ENCODE peak calls at places on chromosomes 12 and 14, in six cellular contexts. P is astrocyte, A is adrenal gland, X is left ventricle myocardium inferior, F is esophagus squamous epithelium, J is lung. V is an unnamed sample. For H3K27me3 and H3K9me3, the result is how much of the 10 kb centered on the place peaks cover.

GRCh38 chr14:77421241-77421640 is 2.1 kb downstream of the NOXRED1 start:
- DNase-seq in P (no peak), A (no peak), X (no peak), F (no peak), J (no peak), V (no peak)

GRCh38 chr12:124044809-124045321 is 71.8 kb downstream of the ZNF664 start:
- DNase-seq in P (no peak), A (no peak), X (no peak), F (no peak), J (no peak), V (no peak)

GRCh38 chr12:10392394-10392930 is 2.6 kb upstream of the KLRK1 start:
- DNase-seq in P (peak), A (peak), X (peak), F (no peak), J (peak), V (peak)

GRCh38 chr12:82687020-82687951 is 580 bp downstream of the TMTC2 start:
- DNase-seq in P (peak), A (peak), X (peak), F (no peak), J (peak), V (peak)

GRCh38 chr12:121224591-121224990 is 14.7 kb downstream of the P2RX4 start:
- DNase-seq in P (no peak), A (no peak), X (no peak), F (no peak), J (no peak), V (no peak)

GRCh38 chr14:22668863-22669262 is 24.7 kb upstream of the OR6J1 start:
- DNase-seq in P (no peak), A (no peak), X (no peak), F (no peak), J (no peak), V (no peak)

GRCh38 chr12:110314308-110314707 is 33.3 kb downstream of the ATP2A2 start:
- DNase-seq in P (peak), A (no peak), X (no peak), F (no peak), J (no peak), V (no peak)

GRCh38 chr14:80973918-80974317 is 18.5 kb downstream of the TSHR start:
- DNase-seq in P (peak), A (no peak), X (no peak), F (no peak), J (no peak), V (peak)

GRCh38 chr12:42729532-42729895 is 140.0 kb upstream of the PRICKLE1 start:
- DNase-seq in P (peak), A (no peak), X (no peak), F (no peak), J (no peak), V (no peak)

GRCh38 chr14:23695220-23695999 is 59.2 kb downstream of the DHRS2 start:
- DNase-seq in P (no peak), A (peak), X (peak), F (no peak), J (no peak), V (no peak)

GRCh38 chr12:6950401-6950801 is 755 bp upstream of the PTPN6 start:
- DNase-seq in P (no peak), A (no peak), X (no peak), F (no peak), J (no peak), V (no peak)

GRCh38 chr14:61186793-61187641 is 94.1 kb downstream of the TMEM30B start:
- DNase-seq in P (no peak), A (no peak), X (no peak), F (no peak), J (no peak), V (no peak)

DNA sequence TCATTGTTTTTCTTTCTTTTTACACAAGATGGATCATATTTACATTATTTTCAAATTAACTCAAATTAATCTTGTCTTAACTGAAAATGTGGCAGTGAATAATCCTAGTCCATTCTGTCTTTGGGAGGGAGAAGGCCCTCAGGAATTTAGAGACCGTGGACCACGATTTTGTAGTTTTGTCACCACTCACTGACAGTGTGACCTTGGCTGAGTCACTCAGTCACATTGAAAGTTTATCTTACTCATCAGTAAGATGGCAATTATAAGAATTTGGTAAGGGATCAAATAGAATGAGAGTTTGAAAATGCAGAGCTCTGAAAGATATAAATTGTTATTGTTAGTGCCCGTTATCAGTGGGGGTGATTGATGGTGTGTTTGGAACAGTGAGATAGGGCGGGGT is 16.4 kb downstream of the FOXJ2 start:
- DNase-seq in P (no peak), A (peak), X (no peak), F (no peak), J (no peak), V (no peak)
- H3K4me3 ChIP-seq in P (no peak), A (no peak), X (no peak), F (no peak), J (no peak), V (no peak)

GRCh38 chr14:36513012-36513420 is 7.0 kb downstream of the NKX2-1 start:
- DNase-seq in P (no peak), A (no peak), X (no peak), F (no peak), J (no peak), V (no peak)

GRCh38 chr14:36513451-36514277 is 6.4 kb downstream of the NKX2-1 start:
- DNase-seq in P (no peak), A (no peak), X (no peak), F (no peak), J (peak), V (no peak)

GRCh38 chr14:36515896-36516718 is 3.9 kb downstream of the NKX2-1 start:
- DNase-seq in P (no peak), A (no peak), X (no peak), F (no peak), J (no peak), V (no peak)

GRCh38 chr14:36515105-36515593 is 4.9 kb downstream of the NKX2-1 start:
- DNase-seq in P (no peak), A (no peak), X (no peak), F (no peak), J (no peak), V (no peak)

DNA sequence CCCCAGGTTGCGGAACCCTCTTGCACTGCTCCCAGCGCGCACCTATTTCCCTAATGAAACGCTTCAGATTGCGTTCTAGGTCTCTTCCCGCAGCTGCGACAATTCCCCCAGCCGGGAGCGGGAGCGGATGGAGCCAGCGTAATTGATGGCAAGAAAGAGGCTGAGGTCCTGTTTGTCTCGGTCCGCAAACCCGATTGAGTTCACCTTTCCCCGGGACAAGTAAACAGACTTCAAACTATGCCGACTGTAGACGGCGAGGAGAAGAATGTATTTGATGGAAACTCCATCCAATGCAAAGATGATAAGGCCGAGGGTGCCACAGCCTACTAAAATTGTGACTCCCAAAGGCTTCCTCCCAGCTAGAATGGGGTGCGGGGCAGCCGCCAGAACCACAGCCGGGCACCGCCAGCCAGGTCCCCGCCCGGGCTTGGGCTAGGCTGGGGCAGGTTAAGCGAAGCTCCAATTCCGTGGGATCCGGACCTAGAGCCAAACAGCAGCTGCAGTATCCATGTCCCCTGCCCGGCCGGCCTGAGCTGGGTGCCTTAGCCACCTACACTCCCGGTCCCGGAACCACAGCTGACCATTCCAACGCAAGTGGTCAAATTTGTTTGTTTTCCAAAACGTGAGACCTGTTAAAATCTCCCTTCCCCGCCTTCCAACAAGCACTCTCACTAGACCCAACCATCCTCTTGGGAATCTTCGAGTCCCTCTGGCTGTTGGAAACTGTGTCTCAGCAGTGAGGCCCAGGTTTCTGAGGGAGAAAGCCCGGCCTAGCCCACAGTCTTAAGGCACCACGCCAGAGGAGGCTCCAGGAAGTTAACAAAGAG is 5.5 kb downstream of the NKX2-1 start:
- DNase-seq in P (peak), A (no peak), X (no peak), F (no peak), J (peak), V (no peak)
- H3K27me3 ChIP-seq in P (half or more), A (half or more), X (half or more), F (half or more), J (under half), V (under half)

GRCh38 chr14:105864116-105864515 is 337.7 kb downstream of the TMEM121 start:
- DNase-seq in P (no peak), A (no peak), X (no peak), F (no peak), J (no peak), V (no peak)
- H3K9me3 ChIP-seq in P (under half), A (under half), X (under half), F (under half), J (under half), V (under half)

GRCh38 chr12:91182664-91183455 is at the start of gene DCN:
- DNase-seq in P (peak), A (no peak), X (no peak), F (no peak), J (no peak), V (no peak)
- H3K4me3 ChIP-seq in P (peak), A (no peak), X (peak), F (peak), J (no peak), V (peak)

GRCh38 chr12:130482448-130482847 is 144.8 kb downstream of the PIWIL1 start:
- DNase-seq in P (no peak), A (no peak), X (no peak), F (no peak), J (no peak), V (peak)

GRCh38 chr12:130480231-130480630 is 142.5 kb downstream of the PIWIL1 start:
- DNase-seq in P (no peak), A (no peak), X (no peak), F (no peak), J (no peak), V (no peak)

GRCh38 chr12:130479401-130480125 is 141.9 kb downstream of the PIWIL1 start:
- DNase-seq in P (no peak), A (no peak), X (no peak), F (no peak), J (no peak), V (no peak)

GRCh38 chr12:130480887-130481286 is 143.2 kb downstream of the PIWIL1 start:
- DNase-seq in P (no peak), A (no peak), X (no peak), F (no peak), J (no peak), V (no peak)

DNA sequence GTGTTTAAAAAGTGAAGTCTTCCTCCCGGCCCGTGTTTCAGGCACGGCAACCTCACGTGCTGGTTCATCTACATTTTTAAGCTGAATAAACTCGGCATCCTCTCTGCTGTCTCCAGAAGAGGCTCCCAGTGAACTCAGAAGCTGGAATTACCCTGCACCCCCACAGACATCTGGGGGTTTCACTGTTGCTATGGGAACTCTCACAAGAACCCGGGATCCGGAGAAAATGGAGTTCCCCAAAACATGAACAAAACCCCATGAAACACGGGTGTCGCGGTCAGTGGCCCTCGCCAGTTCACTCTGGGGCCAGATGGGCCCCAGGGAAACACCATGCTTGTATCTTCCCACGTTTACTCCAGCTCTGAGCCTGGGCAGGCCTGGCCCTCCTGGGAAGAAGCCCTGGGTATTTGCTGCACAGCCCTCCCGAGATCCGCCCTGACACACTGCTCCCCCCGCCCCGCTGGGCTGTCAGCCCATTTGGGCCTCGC is 143.7 kb downstream of the PIWIL1 start:
- DNase-seq in P (no peak), A (no peak), X (no peak), F (no peak), J (no peak), V (no peak)
- H3K27me3 ChIP-seq in P (under half), A (under half), X (half or more), F (under half), J (under half), V (under half)

GRCh38 chr12:38124247-38125012 is 192.1 kb upstream of the ALG10B start:
- DNase-seq in P (no peak), A (no peak), X (no peak), F (no peak), J (peak), V (no peak)

GRCh38 chr12:38120438-38120837 is 196.1 kb upstream of the ALG10B start:
- DNase-seq in P (no peak), A (no peak), X (no peak), F (no peak), J (no peak), V (no peak)

GRCh38 chr12:38118632-38119031 is 197.9 kb upstream of the ALG10B start:
- DNase-seq in P (no peak), A (no peak), X (no peak), F (no peak), J (no peak), V (no peak)

DNA sequence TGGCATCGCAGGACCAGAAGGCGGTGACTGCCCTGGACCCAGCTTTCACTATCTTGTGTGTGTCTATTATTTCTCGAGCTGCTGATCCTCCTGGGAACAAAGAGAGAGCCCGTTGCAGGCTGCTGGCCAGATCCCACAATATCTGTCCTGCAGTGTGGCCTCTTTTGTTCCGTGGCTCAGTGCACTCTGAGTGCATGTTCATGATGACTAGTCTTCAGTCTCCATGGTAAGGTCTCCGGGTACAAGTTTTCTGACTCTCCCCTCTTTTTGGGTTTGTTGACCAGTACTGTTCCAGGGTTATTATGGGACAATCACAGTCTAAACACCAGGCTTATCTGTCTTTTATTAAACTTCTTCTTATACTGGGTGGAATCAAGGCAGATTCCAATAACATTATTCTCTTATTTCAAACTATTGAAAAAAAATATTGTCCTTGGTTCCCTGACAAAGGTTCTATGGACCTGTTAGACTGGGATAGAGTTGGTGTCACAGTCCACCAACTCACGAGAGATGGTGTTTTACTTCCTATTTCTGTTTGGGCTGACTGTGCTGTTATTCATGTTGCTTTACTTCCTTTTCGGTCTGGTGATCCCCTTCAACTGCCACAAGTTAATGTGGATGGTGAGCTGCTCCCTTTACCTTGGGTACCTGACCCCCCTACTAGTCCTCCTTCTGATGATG is 192.9 kb upstream of the ALG10B start:
- DNase-seq in P (no peak), A (no peak), X (no peak), F (no peak), J (no peak), V (no peak)
- H3K9me3 ChIP-seq in P (under half), A (under half), X (under half), F (under half), J (under half), V (under half)

GRCh38 chr14:93829839-93830481 is 41.7 kb upstream of the PRIMA1 start:
- DNase-seq in P (no peak), A (no peak), X (no peak), F (no peak), J (no peak), V (no peak)

GRCh38 chr14:93825235-93825553 is 36.9 kb upstream of the PRIMA1 start:
- DNase-seq in P (no peak), A (no peak), X (no peak), F (no peak), J (no peak), V (no peak)

GRCh38 chr14:93824076-93824475 is 35.8 kb upstream of the PRIMA1 start:
- DNase-seq in P (no peak), A (no peak), X (no peak), F (no peak), J (no peak), V (no peak)

GRCh38 chr14:93818857-93819256 is 30.6 kb upstream of the PRIMA1 start:
- DNase-seq in P (no peak), A (no peak), X (no peak), F (no peak), J (no peak), V (no peak)

DNA sequence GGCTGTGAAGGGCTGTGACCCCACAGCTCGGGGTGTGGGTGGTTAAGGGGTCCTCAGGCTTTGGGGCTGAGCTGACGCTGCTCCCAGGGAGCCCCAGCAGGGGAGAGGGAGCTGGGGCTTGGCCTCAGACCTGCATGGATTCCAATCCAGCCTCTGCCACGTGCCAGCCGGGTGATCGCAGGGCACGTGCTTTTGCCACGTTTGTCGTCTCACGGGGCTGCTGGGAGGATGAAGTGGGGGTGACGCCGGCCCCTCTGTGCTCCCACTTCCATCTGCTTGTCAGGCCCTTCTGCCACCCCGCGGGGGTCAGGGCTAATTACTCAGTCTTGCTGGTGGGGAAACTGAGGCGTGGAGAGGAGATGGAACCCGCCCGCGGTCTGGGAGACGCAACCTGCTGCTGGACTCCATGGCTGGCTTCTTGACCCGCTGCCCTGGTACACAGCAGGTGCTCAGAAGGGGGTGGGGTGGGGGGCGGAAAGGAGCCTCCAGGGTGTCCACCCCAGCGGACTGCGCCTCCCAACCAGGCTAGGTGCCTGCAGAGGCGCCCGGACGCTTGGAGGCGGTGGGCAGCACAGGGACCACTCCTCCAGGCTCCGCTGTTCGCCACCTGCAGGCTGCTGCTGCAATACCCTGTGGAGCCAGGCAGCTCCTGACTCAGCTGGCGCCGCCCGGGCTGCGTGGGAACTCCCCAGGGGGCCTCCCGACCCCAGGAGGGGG is 36.4 kb upstream of the PRIMA1 start:
- DNase-seq in P (no peak), A (no peak), X (no peak), F (no peak), J (no peak), V (no peak)
- H3K4me3 ChIP-seq in P (no peak), A (no peak), X (no peak), F (no peak), J (no peak), V (no peak)

GRCh38 chr12:128712622-128713021 is 111.1 kb downstream of the SLC15A4 start:
- DNase-seq in P (no peak), A (no peak), X (no peak), F (no peak), J (no peak), V (no peak)

GRCh38 chr12:128708789-128709188 is 115.0 kb downstream of the SLC15A4 start:
- DNase-seq in P (no peak), A (no peak), X (no peak), F (no peak), J (no peak), V (no peak)

GRCh38 chr12:128711486-128711885 is 112.3 kb downstream of the SLC15A4 start:
- DNase-seq in P (no peak), A (no peak), X (no peak), F (no peak), J (no peak), V (no peak)

GRCh38 chr12:128705140-128705539 is 118.6 kb downstream of the SLC15A4 start:
- DNase-seq in P (no peak), A (no peak), X (no peak), F (no peak), J (no peak), V (no peak)

DNA sequence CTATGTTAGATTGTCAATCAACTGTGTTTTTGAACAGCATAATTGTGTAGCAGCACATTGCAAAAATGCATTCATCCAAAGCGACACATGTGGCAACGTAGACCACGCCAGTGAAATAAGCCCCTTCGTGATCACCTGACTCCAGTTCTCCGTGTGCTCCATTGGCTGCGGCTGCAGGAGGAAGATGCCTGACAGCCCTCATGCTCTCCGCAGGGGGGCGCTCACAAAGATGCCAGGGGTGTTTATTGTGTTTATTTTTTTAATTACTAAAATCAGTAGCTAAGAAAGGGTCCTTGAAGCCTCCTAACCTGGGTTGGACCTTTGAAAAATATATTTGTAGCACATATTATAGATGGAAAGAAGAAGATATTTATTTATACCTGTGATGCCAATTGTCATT is 116.3 kb downstream of the SLC15A4 start:
- DNase-seq in P (no peak), A (no peak), X (no peak), F (no peak), J (no peak), V (no peak)
- H3K27me3 ChIP-seq in P (under half), A (under half), X (under half), F (under half), J (under half), V (under half)